ENCODE peak calls at places on chromosome X, in four cellular contexts. J is coronary artery, L is ovary, N is psoas muscle. M is an unnamed sample.

GRCh38 chrX:68932611-68933010 is 103.8 kb downstream of the EFNB1 start:
- DNase-seq in J (no peak), L (no peak), N (no peak), M (peak)

GRCh38 chrX:120677017-120677652 is 47.3 kb upstream of the C1GALT1C1 start:
- DNase-seq in L (no peak), J (no peak), N (no peak), M (no peak)

GRCh38 chrX:134821370-134821769 is 163.1 kb upstream of the PLAC1 start:
- DNase-seq in N (no peak), L (peak), J (no peak), M (peak)

GRCh38 chrX:5788930-5789329 is 439.7 kb downstream of the NLGN4X start:
- DNase-seq in J (no peak), N (no peak), L (no peak), M (no peak)

GRCh38 chrX:120823554-120823953 is 52.1 kb downstream of the CT47B1 start:
- DNase-seq in J (no peak), N (no peak), L (no peak), M (no peak)

GRCh38 chrX:71098302-71098701 is 2.7 kb downstream of the FOXO4 start:
- DNase-seq in J (no peak), N (peak), L (peak), M (peak)

GRCh38 chrX:362937-363620 is 23.6 kb downstream of the PPP2R3B start:
- DNase-seq in L (no peak), N (no peak), J (no peak), M (peak)

GRCh38 chrX:22060451-22060940 is 28.4 kb downstream of the PHEX start:
- DNase-seq in N (no peak), J (no peak), L (no peak), M (no peak)

GRCh38 chrX:47628980-47629379 is 750 bp downstream of the CFP start:
- DNase-seq in L (no peak), N (no peak), J (no peak), M (no peak)

GRCh38 chrX:104108955-104109354 is 3.4 kb upstream of the ZCCHC18 start:
- DNase-seq in J (no peak), L (no peak), N (no peak), M (no peak)

GRCh38 chrX:107678957-107679740 is 50.8 kb downstream of the PRPS1 start:
- DNase-seq in J (peak), L (peak), N (peak), M (peak)

GRCh38 chrX:142156567-142156966 is 48.5 kb downstream of the MAGEC2 start:
- DNase-seq in J (no peak), N (no peak), L (no peak), M (no peak)

GRCh38 chrX:119948381-119948780 is 4.8 kb upstream of the NKAP start:
- DNase-seq in N (no peak), L (no peak), J (no peak), M (no peak)

GRCh38 chrX:65536291-65536690 is 1.7 kb upstream of the LAS1L start:
- DNase-seq in N (no peak), L (no peak), J (no peak), M (no peak)

GRCh38 chrX:9566150-9566621 is 101.3 kb downstream of the TBL1X start:
- DNase-seq in J (no peak), L (peak), N (peak), M (peak)

GRCh38 chrX:154431321-154431720 is 2.8 kb downstream of the ATP6AP1 start:
- DNase-seq in L (no peak), J (no peak), N (no peak), M (peak)

GRCh38 chrX:66489339-66489738 is 149.5 kb downstream of the EDA2R start:
- DNase-seq in N (no peak), L (no peak), J (no peak), M (no peak)

GRCh38 chrX:18353931-18354368 is 538 bp downstream of the SCML2 start:
- DNase-seq in L (peak), N (no peak), J (no peak), M (no peak)

GRCh38 chrX:17459596-17459995 is 84.6 kb downstream of the NHS start:
- DNase-seq in J (no peak), L (no peak), N (no peak), M (no peak)

GRCh38 chrX:115017455-115017854 is at the start of gene IL13RA2:
- DNase-seq in L (no peak), N (no peak), J (no peak), M (no peak)

GRCh38 chrX:120561634-120562568 is 1.1 kb upstream of the CUL4B start:
- DNase-seq in J (no peak), N (no peak), L (no peak), M (no peak)

GRCh38 chrX:72395252-72395651 is 89.5 kb upstream of the CITED1 start:
- DNase-seq in N (no peak), L (no peak), J (no peak), M (no peak)

GRCh38 chrX:109685656-109686078 is 47.4 kb downstream of the ACSL4 start:
- DNase-seq in L (no peak), N (no peak), J (no peak), M (no peak)

GRCh38 chrX:147899715-147900114 is 12.0 kb upstream of the FMR1 start:
- DNase-seq in L (no peak), N (no peak), J (no peak), M (no peak)

GRCh38 chrX:49273181-49273727 is 3.7 kb downstream of the PPP1R3F start:
- DNase-seq in L (no peak), N (no peak), J (no peak), M (no peak)

GRCh38 chrX:45077748-45078424 is 122.8 kb downstream of the DIPK2B start:
- DNase-seq in L (no peak), J (no peak), N (no peak), M (no peak)

GRCh38 chrX:8036914-8037313 is 109.7 kb upstream of the PNPLA4 start:
- DNase-seq in J (no peak), N (no peak), L (no peak), M (no peak)

GRCh38 chrX:41014776-41015175 is 70.5 kb upstream of the USP9X start:
- DNase-seq in J (no peak), N (no peak), L (no peak), M (no peak)

GRCh38 chrX:18377802-18378201 is 23.3 kb upstream of the SCML2 start:
- DNase-seq in N (no peak), J (no peak), L (no peak), M (no peak)

GRCh38 chrX:20500171-20500865 is 233.6 kb upstream of the RPS6KA3 start:
- DNase-seq in L (no peak), J (no peak), N (no peak), M (no peak)

GRCh38 chrX:137428777-137429564 is 137.0 kb upstream of the ZIC3 start:
- DNase-seq in L (no peak), N (no peak), J (no peak), M (no peak)
- H3K4me3 ChIP-seq in L (no peak), N (peak), J (peak), M (peak)

GRCh38 chrX:31314921-31315320 is 243.1 kb upstream of the FTHL17 start:
- DNase-seq in J (no peak), L (peak), N (no peak), M (no peak)
- H3K4me3 ChIP-seq in J (peak), L (no peak), N (no peak), M (no peak)

GRCh38 chrX:129785160-129785947 is 5.6 kb downstream of the SASH3 start:
- DNase-seq in J (peak), N (no peak), L (no peak), M (no peak)
- H3K4me3 ChIP-seq in J (no peak), N (no peak), L (no peak), M (no peak)

GRCh38 chrX:87518504-87518903 is 902 bp downstream of the KLHL4 start:
- DNase-seq in J (no peak), L (no peak), N (no peak), M (no peak)
- H3K4me3 ChIP-seq in J (peak), L (peak), N (peak), M (peak)

DNA sequence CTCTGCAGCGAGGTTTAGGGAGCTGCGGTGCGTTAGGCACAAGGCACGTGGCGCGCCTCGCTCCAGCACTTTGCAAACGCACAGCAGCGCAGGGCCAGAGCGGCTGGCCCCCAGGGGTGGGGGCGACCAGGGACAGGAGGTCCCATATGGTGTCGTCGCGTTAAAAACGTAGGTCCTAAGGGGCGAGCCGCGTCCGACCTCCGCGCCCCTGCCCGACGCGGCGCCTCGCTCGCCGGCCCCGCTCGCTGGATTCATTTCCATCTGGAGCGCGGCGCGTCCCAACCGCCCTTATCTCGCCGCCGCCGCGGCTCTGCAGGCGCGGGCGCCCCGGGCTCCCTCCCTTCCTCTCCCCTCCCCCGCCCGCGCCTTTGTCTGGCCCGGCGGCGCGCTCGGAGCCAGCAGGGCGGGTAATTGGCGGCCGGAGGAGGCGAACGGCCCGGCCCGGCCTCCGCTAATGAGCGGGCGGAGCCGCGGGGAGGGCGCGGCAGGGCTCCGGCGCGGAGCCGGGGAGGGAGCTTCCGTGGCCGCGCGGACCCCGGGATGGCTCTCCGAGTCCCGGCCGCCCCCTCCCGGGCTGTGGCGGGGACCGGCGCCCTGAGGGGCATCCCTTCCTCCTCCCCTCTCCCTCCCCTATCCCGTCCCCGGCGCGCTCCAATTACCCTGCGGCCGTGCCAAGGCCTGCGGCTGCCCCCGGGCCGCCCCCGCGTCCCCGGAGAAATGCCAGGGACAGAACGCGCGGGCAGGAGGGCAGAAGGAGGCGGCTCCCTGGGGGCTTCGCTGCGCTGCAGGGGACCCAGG is 409.0 kb downstream of the BCOR start:
- DNase-seq in J (peak), L (peak), N (peak), M (peak)
- H3K4me3 ChIP-seq in J (peak), L (peak), N (peak), M (peak)

DNA sequence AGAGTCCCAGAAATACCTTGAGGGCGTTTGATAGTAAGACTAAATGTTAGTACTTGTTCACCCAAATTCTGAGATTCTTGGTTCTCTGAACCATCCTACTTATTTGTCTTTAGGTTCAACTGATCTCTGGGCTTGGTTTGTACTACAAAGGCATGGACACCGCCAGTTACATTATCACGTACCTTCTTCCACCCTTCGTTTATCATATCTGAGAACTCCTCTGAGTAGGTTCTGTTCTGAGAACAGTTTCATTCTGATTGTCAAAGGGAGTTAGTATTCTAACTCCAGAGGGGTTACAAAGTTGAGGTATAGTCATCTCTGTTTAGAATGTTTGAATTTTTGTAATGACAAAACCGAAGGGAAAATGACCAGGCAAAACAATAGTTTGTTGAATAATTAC is 19.3 kb downstream of the ZFX start:
- DNase-seq in L (no peak), N (no peak), J (no peak), M (no peak)
- H3K4me3 ChIP-seq in L (no peak), N (no peak), J (no peak), M (no peak)

GRCh38 chrX:101931104-101931493 is 728 bp downstream of the ZMAT1 start:
- DNase-seq in N (no peak), L (no peak), J (no peak), M (no peak)

GRCh38 chrX:101931494-101932248 is at the start of gene ZMAT1:
- DNase-seq in L (peak), N (peak), J (peak), M (peak)

GRCh38 chrX:101932249-101932570 is 383 bp upstream of the ZMAT1 start:
- DNase-seq in L (no peak), J (no peak), N (no peak), M (no peak)
- H3K4me3 ChIP-seq in L (peak), J (peak), N (peak), M (peak)

DNA sequence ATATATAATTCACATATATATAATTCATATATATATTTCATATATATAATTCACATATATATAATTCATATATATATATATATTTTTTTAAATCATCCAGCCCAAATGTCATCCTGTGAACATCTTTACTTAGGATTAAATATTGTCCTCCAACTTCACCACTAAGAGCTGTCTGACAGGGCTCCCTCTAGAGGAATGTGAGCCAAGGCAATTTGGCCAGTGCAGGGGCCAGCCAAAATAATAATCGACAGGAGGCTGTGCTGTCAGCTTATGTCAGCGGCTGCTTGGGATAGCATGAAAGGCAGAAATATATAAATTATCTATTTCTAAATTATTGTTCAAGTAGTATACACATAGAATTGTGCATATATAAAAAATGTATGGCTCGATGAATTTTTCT is 29.5 kb downstream of the EGFL6 start:
- DNase-seq in J (no peak), L (no peak), N (no peak), M (no peak)
- H3K4me3 ChIP-seq in J (no peak), L (no peak), N (no peak), M (no peak)